ENCODE peak calls at places on chromosome 18, in four cellular contexts. J, Q, H and E are unnamed samples.

GRCh38 chr18:7577706-7578105 is 10.6 kb downstream of the PTPRM start:
- DNase-seq in J (no peak), Q (no peak), H (no peak), E (peak; percentile 16)

GRCh38 chr18:61400016-61400630 is 66.9 kb downstream of the CDH20 start:
- DNase-seq in J (no peak), Q (no peak), H (no peak), E (no peak)

GRCh38 chr18:65754121-65754520 is 3.3 kb downstream of the CDH7 start:
- DNase-seq in J (no peak), Q (no peak), H (no peak), E (no peak)

GRCh38 chr18:79947881-79948610 is 3.4 kb downstream of the SLC66A2 start:
- DNase-seq in J (no peak), Q (peak; percentile 59), H (peak; percentile 4), E (peak; percentile 91)

GRCh38 chr18:22451796-22452195 is 34.1 kb upstream of the CTAGE1 start:
- DNase-seq in J (no peak), Q (no peak), H (no peak), E (no peak)

GRCh38 chr18:45526120-45526841 is 89.0 kb upstream of the SLC14A2 start:
- DNase-seq in J (no peak), Q (no peak), H (no peak), E (no peak)

GRCh38 chr18:61443311-61443710 is 110.1 kb downstream of the CDH20 start:
- DNase-seq in J (no peak), Q (no peak), H (no peak), E (no peak)

GRCh38 chr18:75161629-75162028 is 47.3 kb downstream of the PTGR3 start:
- DNase-seq in J (no peak), Q (peak; percentile 53), H (no peak), E (peak; percentile 26)

GRCh38 chr18:3044931-3045698 is 32.2 kb upstream of the LPIN2 start:
- DNase-seq in J (peak; percentile 35), Q (peak; percentile 88), H (peak; percentile 67), E (peak; percentile 11)

GRCh38 chr18:45012286-45012685 is 331.6 kb downstream of the SETBP1 start:
- DNase-seq in J (no peak), Q (no peak), H (no peak), E (no peak)

GRCh38 chr18:56982756-56983155 is 164.1 kb upstream of the BOD1L2 start:
- DNase-seq in J (no peak), Q (no peak), H (no peak), E (no peak)

GRCh38 chr18:6412933-6413472 is 1.7 kb downstream of the L3MBTL4 start:
- DNase-seq in J (no peak), Q (no peak), H (no peak), E (no peak)
- H3K4me3 ChIP-seq in J (no peak overlapping the region), Q (no peak overlapping the region), H (no peak overlapping the region), E (no peak overlapping the region)

GRCh38 chr18:24923138-24923537 is 428.8 kb downstream of the ZNF521 start:
- DNase-seq in J (no peak), Q (no peak), H (no peak), E (no peak)

GRCh38 chr18:24924066-24924716 is 427.8 kb downstream of the ZNF521 start:
- DNase-seq in J (no peak), Q (no peak), H (no peak), E (no peak)

GRCh38 chr18:24926649-24927048 is 425.3 kb downstream of the ZNF521 start:
- DNase-seq in J (no peak), Q (no peak), H (no peak), E (no peak)

GRCh38 chr18:24919141-24919540 is 432.8 kb downstream of the ZNF521 start:
- DNase-seq in J (no peak), Q (no peak), H (no peak), E (no peak)

DNA sequence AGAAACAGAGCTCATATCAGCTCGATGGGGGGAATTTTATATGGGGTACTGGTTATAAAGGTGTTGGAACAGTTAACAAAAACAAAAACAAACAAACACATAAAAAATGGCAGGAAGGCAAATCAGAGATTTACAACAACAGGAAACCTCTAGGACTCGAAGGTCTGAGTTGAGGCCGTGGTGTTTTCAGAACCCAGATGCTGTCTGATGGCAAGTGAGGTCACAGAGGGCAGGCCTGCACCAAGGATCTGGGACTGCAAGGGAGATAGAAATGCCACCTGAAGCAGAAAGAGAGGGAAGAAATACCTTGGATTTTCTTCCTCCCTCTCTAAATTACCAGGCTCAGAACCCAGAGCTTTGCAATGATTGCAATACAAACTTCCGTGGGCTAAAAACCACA is 429.5 kb downstream of the ZNF521 start:
- DNase-seq in J (no peak), Q (no peak), H (no peak), E (no peak)
- H3K4me1 ChIP-seq in J (peaks cover 3% of the 10 kb centered on the region), Q (no peaks in the 10 kb centered on the region), H (no peaks in the 10 kb centered on the region), E (no peaks in the 10 kb centered on the region)

DNA sequence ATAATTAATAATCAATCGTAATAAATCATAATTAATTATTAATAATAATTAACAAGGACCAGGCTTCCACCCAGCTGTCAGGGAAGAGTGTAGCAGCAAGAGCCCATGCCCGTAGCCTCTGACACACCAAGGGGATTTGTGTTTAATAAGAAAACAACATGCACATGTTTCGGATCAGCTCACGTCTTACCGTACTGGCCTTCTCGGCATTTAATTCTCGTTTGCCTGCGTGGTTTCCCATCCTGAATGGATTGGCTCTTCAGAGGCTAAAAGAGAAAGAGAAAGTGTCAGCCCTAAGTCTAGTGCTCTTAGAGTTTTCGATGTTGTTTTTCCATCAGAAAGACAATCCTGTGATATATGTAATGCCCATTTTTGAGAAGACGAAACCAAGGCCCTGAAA is 27.6 kb downstream of the MBP start:
- DNase-seq in J (no peak), Q (no peak), H (no peak), E (no peak)
- H3K27ac ChIP-seq in J (no peak overlapping the region), Q (no peak overlapping the region), H (no peak overlapping the region), E (no peak overlapping the region)

GRCh38 chr18:29160123-29160522 is 983.2 kb upstream of the CDH2 start:
- DNase-seq in J (no peak), Q (no peak), H (no peak), E (no peak)
- H3K4me3 ChIP-seq in J (no peak overlapping the region), Q (no peak overlapping the region), H (no peak overlapping the region), E (no peak overlapping the region)

DNA sequence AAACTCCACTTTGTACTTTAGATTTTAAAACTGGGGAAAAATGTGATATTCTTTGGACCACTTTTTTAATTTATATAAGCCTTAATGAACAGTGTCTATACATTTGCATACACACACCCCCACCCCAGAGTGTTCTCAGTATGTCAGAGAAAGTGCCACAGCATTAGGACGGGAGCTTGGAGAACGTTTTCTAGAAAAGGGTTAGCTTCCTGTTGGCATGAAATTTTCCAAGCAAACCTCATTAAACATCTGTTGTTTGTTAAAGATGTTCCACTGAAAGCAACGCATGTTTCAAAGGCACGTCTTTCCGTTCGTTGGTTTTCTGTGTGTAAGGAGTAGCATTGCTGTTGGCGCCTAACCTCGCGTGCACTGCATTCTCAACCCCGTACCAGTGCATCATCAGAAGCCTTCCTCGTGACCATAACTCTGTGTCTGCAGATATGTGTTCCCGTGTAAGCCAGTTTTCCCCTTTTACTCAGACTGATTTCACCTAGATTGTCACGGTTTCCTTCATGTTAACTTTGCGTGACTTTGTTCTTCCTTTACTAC is 228.5 kb downstream of the ALPK2 start:
- DNase-seq in J (no peak), Q (no peak), H (no peak), E (no peak)
- H3K4me1 ChIP-seq in J (peaks cover 5% of the 10 kb centered on the region), Q (no peaks in the 10 kb centered on the region), H (no peaks in the 10 kb centered on the region), E (no peaks in the 10 kb centered on the region)

DNA sequence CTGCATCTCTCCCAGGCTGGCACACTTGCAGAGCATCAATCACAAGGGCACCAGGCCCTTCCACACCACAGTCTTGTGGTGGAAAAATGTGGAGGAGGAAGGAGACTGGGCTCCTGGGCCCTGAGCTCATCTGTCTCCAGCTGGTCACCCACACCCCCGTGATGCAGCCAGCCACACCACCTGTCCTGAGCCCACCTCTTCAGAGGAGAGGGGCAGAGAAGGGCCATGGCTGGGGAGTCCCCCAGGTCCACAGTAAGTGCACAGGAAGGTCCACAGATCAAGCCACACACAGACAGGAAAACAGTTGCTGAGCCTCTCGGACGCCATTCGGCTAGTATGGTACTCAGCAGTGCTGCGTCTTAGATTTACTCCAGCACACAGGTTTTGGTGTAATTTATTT is 203.5 kb upstream of the SALL3 start:
- DNase-seq in J (no peak), Q (no peak), H (no peak), E (no peak)
- H3K27ac ChIP-seq in J (no peak overlapping the region), Q (no peak overlapping the region), H (no peak overlapping the region), E (no peak overlapping the region)

GRCh38 chr18:10948421-10948820 is 200.9 kb downstream of the PIEZO2 start:
- DNase-seq in J (no peak), Q (no peak), H (no peak), E (no peak)

GRCh38 chr18:10951631-10952544 is 197.5 kb downstream of the PIEZO2 start:
- DNase-seq in J (no peak), Q (no peak), H (no peak), E (no peak)

GRCh38 chr18:10949655-10950054 is 199.7 kb downstream of the PIEZO2 start:
- DNase-seq in J (no peak), Q (no peak), H (no peak), E (no peak)

GRCh38 chr18:10950876-10951630 is 198.3 kb downstream of the PIEZO2 start:
- DNase-seq in J (no peak), Q (no peak), H (no peak), E (no peak)

DNA sequence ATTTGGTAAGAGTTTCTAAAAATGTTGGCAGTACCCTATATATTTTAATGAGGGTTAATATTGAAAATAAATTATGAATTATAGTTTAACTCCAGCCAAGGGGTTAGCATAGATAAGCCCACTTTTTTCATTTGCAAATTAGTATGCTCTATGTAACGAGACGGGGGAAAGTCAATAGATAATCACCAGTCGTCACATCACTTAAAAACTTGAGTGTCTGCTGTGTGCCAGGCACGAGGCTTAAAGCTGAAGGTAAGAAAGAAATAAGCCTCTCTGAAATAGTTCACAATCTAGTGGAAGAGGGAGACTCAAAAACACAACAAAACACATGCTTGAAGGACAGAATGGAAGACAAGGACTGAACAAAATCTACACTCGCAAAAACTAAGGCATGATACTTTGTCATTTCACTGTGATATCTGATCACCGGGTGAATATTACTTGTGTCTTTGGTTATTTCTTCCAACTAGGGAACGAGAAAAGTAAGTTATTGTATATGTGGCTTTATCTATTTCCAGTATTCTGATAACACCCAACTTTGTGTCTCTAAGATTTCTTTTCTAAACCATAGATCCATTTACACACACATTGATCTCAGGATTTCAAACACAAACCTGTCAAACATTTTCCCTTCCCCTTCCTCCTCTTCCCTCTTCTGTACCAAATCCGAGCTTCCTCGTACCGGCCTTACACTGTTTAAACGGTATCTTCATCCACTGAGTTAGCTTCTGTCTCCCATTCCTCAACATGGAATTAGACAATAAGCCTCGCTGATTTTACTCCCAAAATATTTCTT is 199.1 kb downstream of the PIEZO2 start:
- DNase-seq in J (no peak), Q (no peak), H (no peak), E (no peak)
- H3K4me3 ChIP-seq in J (no peak overlapping the region), Q (no peak overlapping the region), H (no peak overlapping the region), E (no peak overlapping the region)